ENCODE peak calls at places on chromosomes 16 and 17, in nine cellular contexts. S is CD4-positive, alpha-beta memory T cell; T is adrenal gland; N is DND-41; L is Panc1; A is keratinocyte; Q is body of pancreas; C is transverse colon; K is pancreas. H is an unnamed sample.

GRCh38 chr16:55443434-55443833 is 35.6 kb upstream of the MMP2 start:
- DNase-seq in S (no peak), A (peak; percentile 4), Q (no peak), N (no peak), K (no peak), C (no peak), L (no peak), T (no peak), H (no peak)

GRCh38 chr16:69417537-69418199 is 6.8 kb upstream of the CYB5B start:
- DNase-seq in L (peak; percentile 85), T (peak; percentile 77), A (no peak), Q (no peak), C (no peak), K (no peak), N (no peak), S (no peak), H (no peak)

GRCh38 chr17:2421315-2422147 is 20.7 kb upstream of the MNT start:
- DNase-seq in T (peak; percentile 80), L (no peak), Q (peak; percentile 69), N (no peak), K (peak; percentile 77), C (no peak), A (no peak), S (no peak), H (no peak)

GRCh38 chr16:10923650-10924214 is 18.5 kb downstream of the DEXI start:
- DNase-seq in T (peak; percentile 96), N (no peak), C (peak; percentile 48), L (no peak), Q (peak; percentile 60), K (peak; percentile 80), A (no peak), S (no peak), H (no peak)

GRCh38 chr16:5196204-5196603 is 98.6 kb upstream of the EEF2KMT start:
- DNase-seq in Q (no peak), N (no peak), S (no peak), C (no peak), K (no peak), L (no peak), A (no peak), T (no peak), H (no peak)

GRCh38 chr17:75878174-75878998 is at the start of gene TRIM47:
- DNase-seq in N (no peak), A (no peak), L (no peak), S (no peak), K (peak; percentile 86), T (peak; percentile 61), Q (peak; percentile 65), C (peak; percentile 78), H (no peak)

GRCh38 chr16:58026705-58027340 is 1.3 kb downstream of the MMP15 start:
- DNase-seq in T (no peak), S (no peak), Q (peak; percentile 53), K (peak; percentile 90), N (no peak), A (no peak), L (no peak), C (peak; percentile 36), H (no peak)

GRCh38 chr16:74309789-74310781 is 13.5 kb downstream of the PSMD7 start:
- DNase-seq in C (no peak), T (no peak), K (no peak), L (peak; percentile 32), S (peak; percentile 26), N (peak; percentile 41), A (no peak), Q (peak; percentile 45), H (no peak)

GRCh38 chr16:77599793-77600415 is 122.4 kb upstream of the NUDT7 start:
- DNase-seq in T (peak; percentile 29), L (no peak), S (no peak), A (no peak), N (peak; percentile 31), Q (peak; percentile 38), K (no peak), C (peak; percentile 11), H (no peak)

GRCh38 chr17:34178047-34178446 is 77.0 kb upstream of the CCL2 start:
- DNase-seq in N (peak; percentile 19), C (no peak), T (no peak), L (no peak), K (no peak), Q (no peak), A (no peak), S (no peak), H (no peak)

GRCh38 chr17:14792751-14793150 is 472.4 kb downstream of the PMP22 start:
- DNase-seq in A (no peak), K (peak; percentile 79), L (no peak), Q (peak; percentile 79), T (no peak), N (no peak), S (no peak), C (peak; percentile 21), H (no peak)

GRCh38 chr17:57110579-57111367 is 25.7 kb downstream of the AKAP1 start:
- DNase-seq in N (no peak), T (no peak), L (no peak), K (no peak), C (no peak), A (no peak), S (no peak), Q (no peak), H (no peak)
- H3K27ac ChIP-seq in N (no peak overlapping the region), T (no peak overlapping the region), L (no peak overlapping the region), K (no peak overlapping the region), C (peak overlapping the region; percentile 87), A (no peak overlapping the region), S (no peak overlapping the region), Q (no peak overlapping the region), H (no peak overlapping the region)

GRCh38 chr16:68412061-68412460 is 36.2 kb downstream of the SMPD3 start:
- DNase-seq in Q (no peak), L (no peak), C (no peak), K (no peak), T (no peak), N (no peak), A (no peak), S (no peak), H (no peak)

GRCh38 chr16:68416057-68417046 is 32.0 kb downstream of the SMPD3 start:
- DNase-seq in T (no peak), K (no peak), Q (peak; percentile 76), L (no peak), C (peak; percentile 66), S (no peak), N (peak; percentile 80), A (no peak), H (no peak)

GRCh38 chr16:68411086-68411485 is 37.2 kb downstream of the SMPD3 start:
- DNase-seq in C (no peak), K (no peak), S (no peak), L (no peak), A (no peak), T (no peak), Q (no peak), N (no peak), H (no peak)

GRCh38 chr16:68417711-68418301 is 30.5 kb downstream of the SMPD3 start:
- DNase-seq in K (peak; percentile 79), Q (peak; percentile 90), L (no peak), A (no peak), S (peak; percentile 87), T (no peak), C (peak; percentile 85), N (peak; percentile 91), H (peak; percentile 85)

GRCh38 chr16:68414581-68414980 is 33.7 kb downstream of the SMPD3 start:
- DNase-seq in T (no peak), K (no peak), A (no peak), C (no peak), N (no peak), L (no peak), Q (no peak), S (no peak), H (no peak)
- H3K4me3 ChIP-seq in T (no peak overlapping the region), K (no peak overlapping the region), A (no peak overlapping the region), C (no peak overlapping the region), N (no peak overlapping the region), L (no peak overlapping the region), Q (no peak overlapping the region), S (no peak overlapping the region), H (no peak overlapping the region)

GRCh38 chr17:61701978-61702377 is 111.0 kb upstream of the NACA2 start:
- DNase-seq in N (no peak), T (no peak), S (no peak), A (no peak), C (no peak), Q (no peak), K (no peak), L (no peak), H (no peak)
- H3K9me3 ChIP-seq in N (peaks cover 35% of the 10 kb centered on the region), T (no peaks in the 10 kb centered on the region), S (no peaks in the 10 kb centered on the region), A (no peaks in the 10 kb centered on the region), C (peaks cover 30% of the 10 kb centered on the region), Q (peaks cover 2% of the 10 kb centered on the region), K (no peaks in the 10 kb centered on the region), L (peaks cover 26% of the 10 kb centered on the region), H (peaks cover 40% of the 10 kb centered on the region)

GRCh38 chr16:84446596-84447392 is 57.7 kb downstream of the MEAK7 start:
- DNase-seq in C (no peak), K (no peak), N (no peak), Q (no peak), S (no peak), T (no peak), L (no peak), A (no peak), H (no peak)

GRCh38 chr16:84450176-84450865 is 54.1 kb downstream of the MEAK7 start:
- DNase-seq in N (no peak), S (no peak), K (no peak), A (no peak), C (no peak), T (no peak), L (no peak), Q (no peak), H (no peak)

GRCh38 chr16:84446086-84446485 is 58.4 kb downstream of the MEAK7 start:
- DNase-seq in K (no peak), T (no peak), Q (no peak), C (no peak), N (no peak), L (no peak), A (no peak), S (no peak), H (no peak)

GRCh38 chr16:84449156-84450140 is 55.0 kb downstream of the MEAK7 start:
- DNase-seq in N (no peak), Q (peak; percentile 28), A (no peak), C (peak; percentile 71), T (no peak), L (no peak), K (no peak), S (no peak), H (no peak)

DNA sequence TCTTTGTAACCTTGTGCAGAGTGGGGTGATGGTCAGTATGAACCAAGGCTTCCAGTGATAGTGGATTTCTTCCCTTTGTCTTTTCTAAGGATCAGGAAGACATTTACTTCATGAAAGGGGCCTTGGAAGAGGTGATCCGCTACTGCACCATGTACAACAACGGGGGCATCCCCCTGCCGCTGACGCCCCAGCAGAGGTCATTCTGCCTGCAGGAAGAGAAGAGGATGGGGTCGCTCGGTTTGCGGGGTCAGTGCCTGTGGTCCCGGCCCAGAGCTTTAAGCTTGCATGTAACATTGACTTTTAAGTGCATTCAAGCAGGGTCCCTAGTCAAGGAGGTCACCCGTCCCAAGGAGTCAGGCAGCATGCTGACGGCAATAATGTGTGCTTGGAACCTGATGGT is 56.0 kb downstream of the MEAK7 start:
- DNase-seq in T (no peak), N (no peak), Q (no peak), K (no peak), C (no peak), L (no peak), S (no peak), A (no peak), H (no peak)
- H3K27ac ChIP-seq in T (no peak overlapping the region), N (no peak overlapping the region), Q (no peak overlapping the region), K (no peak overlapping the region), C (no peak overlapping the region), L (no peak overlapping the region), S (no peak overlapping the region), A (no peak overlapping the region), H (no peak overlapping the region)